ENCODE peak calls at places on chromosomes 4 and X, in five cellular contexts. K, Z, W, A and X are unnamed samples.

GRCh38 chrX:56784666-56785065 is 55.6 kb downstream of the NBDY start:
- DNase-seq in A (no peak), W (no peak), K (no peak), Z (no peak), X (no peak)

GRCh38 chr4:68368566-68369473 is 18.9 kb upstream of the YTHDC1 start:
- DNase-seq in A (no peak), Z (peak), W (peak), K (no peak), X (peak)

GRCh38 chr4:1192493-1193205 is 20.3 kb upstream of the SPON2 start:
- DNase-seq in W (no peak), Z (no peak), A (no peak), K (no peak), X (no peak)

GRCh38 chr4:88277711-88278025 is 6.7 kb downstream of the PPM1K start:
- DNase-seq in A (no peak), K (no peak), W (no peak), Z (no peak), X (no peak)

GRCh38 chr4:53130896-53131561 is 234.8 kb downstream of the SCFD2 start:
- DNase-seq in A (no peak), Z (no peak), K (no peak), W (no peak), X (no peak)

GRCh38 chr4:25722964-25723363 is 67.3 kb downstream of the SLC34A2 start:
- DNase-seq in K (no peak), Z (no peak), W (no peak), A (no peak), X (no peak)

GRCh38 chr4:11455201-11455835 is 26.6 kb upstream of the HS3ST1 start:
- DNase-seq in A (no peak), Z (no peak), W (no peak), K (no peak), X (no peak)

GRCh38 chrX:331145-331771 is 12.7 kb upstream of the GTPBP6 start:
- DNase-seq in K (no peak), Z (peak), W (no peak), A (no peak), X (peak)

DNA sequence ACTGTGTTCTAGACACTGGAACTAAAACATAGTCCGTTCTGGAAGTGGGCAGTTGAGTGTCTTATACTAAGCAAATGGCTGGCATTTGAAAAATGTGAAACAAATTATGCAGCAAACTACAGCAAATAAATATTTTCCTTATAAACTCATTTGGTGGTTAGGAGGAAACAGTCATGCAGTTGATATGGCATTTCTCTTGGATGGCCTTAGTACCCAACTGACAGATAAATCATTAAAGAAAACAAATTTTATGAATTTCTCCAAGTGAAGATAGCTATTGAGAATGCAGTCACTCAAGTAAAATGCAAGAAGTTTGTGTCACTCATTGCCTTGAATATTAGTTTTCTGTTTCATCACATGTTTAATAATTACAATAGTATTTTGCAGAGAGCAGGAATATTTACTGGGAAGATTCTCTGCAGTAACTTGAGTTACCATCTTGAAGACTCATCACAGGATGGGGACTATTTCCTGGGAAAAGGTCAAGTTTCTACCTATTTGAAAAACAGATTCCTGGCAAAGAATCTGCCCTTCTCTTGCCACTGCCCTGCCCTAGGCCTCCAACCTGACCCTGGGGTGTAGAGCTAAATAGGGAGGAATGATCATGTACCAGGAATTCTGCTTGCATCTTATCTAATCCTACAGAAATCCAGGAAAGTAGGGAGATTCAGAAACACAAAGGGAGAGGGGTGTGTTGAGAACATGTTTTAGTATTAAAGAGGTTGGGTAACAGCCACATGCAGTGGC is 105.9 kb downstream of the SH3RF1 start:
- DNase-seq in Z (no peak), K (no peak), W (no peak), A (no peak), X (no peak)
- H3K4me2 ChIP-seq in Z (no peak), K (no peak), W (no peak), A (no peak), X (no peak)

GRCh38 chrX:33128048-33128805 is 83.1 kb downstream of the DMD start:
- DNase-seq in Z (no peak), K (peak), A (no peak), W (no peak), X (no peak)
- H3K27ac ChIP-seq in Z (no peak), K (peak), A (no peak), W (no peak), X (no peak)

GRCh38 chrX:5388087-5388486 is 840.6 kb downstream of the NLGN4X start:
- DNase-seq in W (no peak), Z (no peak), A (no peak), K (peak), X (no peak)
- H3K4me2 ChIP-seq in W (no peak), Z (no peak), A (no peak), K (peak), X (no peak)

DNA sequence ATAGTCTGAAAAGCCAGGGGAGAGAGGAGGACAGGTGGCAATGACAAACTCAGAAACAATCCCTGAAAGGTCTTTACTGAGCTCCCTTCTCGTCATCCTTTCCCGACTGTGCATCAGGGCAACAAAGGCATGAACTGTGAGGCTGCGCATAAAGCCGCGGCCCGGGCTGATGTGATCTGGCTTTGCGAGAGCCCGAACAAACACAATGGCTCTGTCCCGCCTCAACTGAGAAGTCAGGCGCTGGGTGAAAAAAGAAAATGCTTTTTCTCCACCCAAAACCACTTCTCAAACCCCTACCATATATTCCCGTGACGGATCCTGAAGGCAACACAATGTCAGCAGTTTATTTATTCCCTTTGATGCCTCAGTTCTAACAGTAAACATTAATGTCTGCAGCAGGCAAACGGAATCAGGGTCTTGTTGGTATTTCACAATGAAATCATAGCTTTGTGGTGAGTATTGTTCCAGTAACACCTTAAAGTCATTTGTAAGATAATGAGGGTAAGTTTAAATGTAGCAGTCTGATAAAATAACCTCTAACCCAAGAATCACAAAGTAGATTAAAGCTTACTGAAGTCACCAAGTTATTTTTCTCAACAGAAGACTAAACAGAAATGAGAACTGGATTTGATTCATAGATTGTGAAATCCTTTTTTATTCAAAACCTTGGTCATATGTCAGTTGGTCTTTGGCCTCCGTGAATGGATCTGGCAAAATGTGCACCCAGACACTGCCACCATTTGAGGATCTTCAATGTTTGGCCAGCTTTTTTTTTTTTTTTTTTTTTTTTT is 67.4 kb downstream of the APBB2 start:
- DNase-seq in Z (peak), A (no peak), W (no peak), K (no peak), X (no peak)
- H3K27ac ChIP-seq in Z (peak), A (peak), W (peak), K (no peak), X (no peak)

DNA sequence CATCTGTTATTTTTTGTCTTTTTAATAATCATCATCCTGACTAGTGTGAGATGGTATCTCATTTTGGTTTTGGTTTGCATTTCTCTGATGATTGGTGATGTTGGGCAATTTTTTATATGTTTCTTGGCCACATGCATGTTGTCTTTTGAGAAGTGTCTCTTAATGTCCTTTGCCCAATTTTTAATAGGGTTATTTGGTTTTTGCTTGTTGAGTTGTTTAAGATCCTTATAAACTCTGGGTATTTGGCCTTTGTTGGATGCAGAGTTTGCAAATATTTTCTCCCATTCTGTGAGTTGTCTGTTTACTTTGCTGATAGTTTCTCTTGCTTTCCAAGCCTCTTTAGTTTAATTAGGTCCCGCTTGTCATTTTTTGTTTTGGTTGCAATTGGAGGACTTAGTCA is 152.1 kb upstream of the MED14 start:
- DNase-seq in W (no peak), K (no peak), A (no peak), Z (no peak), X (peak)
- H3K4me2 ChIP-seq in W (no peak), K (no peak), A (no peak), Z (no peak), X (peak)